ENCODE peak calls at places on chromosomes 3 and 15, in five cellular contexts. One of them, this sample, is unnamed. For H3K9me3, the result is how much of the 10 kb centered on the place peaks cover.

GRCh38 chr15:67080900-67081431 is 15.6 kb downstream of the SMAD3 start:
- DNase-seq in breast epithelium: no peak
- DNase-seq in cardiac muscle cell: peak
- DNase-seq in left lung: peak
- DNase-seq in CD4-positive, alpha-beta T cell: peak
- DNase-seq in this sample: no peak

GRCh38 chr3:160135850-160136249 is 89.4 kb upstream of the C3orf80 start:
- DNase-seq in CD4-positive, alpha-beta T cell: no peak
- DNase-seq in cardiac muscle cell: no peak
- DNase-seq in left lung: no peak
- DNase-seq in breast epithelium: no peak
- DNase-seq in this sample: no peak

GRCh38 chr3:115052906-115053305 is 94.2 kb downstream of the ZBTB20 start:
- DNase-seq in left lung: no peak
- DNase-seq in CD4-positive, alpha-beta T cell: no peak
- DNase-seq in cardiac muscle cell: peak
- DNase-seq in breast epithelium: no peak
- DNase-seq in this sample: no peak

GRCh38 chr15:64850778-64851502 is 9.2 kb downstream of the PLEKHO2 start:
- DNase-seq in breast epithelium: no peak
- DNase-seq in left lung: no peak
- DNase-seq in CD4-positive, alpha-beta T cell: no peak
- DNase-seq in cardiac muscle cell: no peak
- DNase-seq in this sample: no peak

GRCh38 chr3:53846134-53846850 is at the start of the genes CHDH and IL17RB:
- DNase-seq in CD4-positive, alpha-beta T cell: no peak
- DNase-seq in left lung: peak
- DNase-seq in cardiac muscle cell: no peak
- DNase-seq in breast epithelium: peak
- DNase-seq in this sample: peak

GRCh38 chr3:11291808-11292207 is 19.6 kb downstream of the ATG7 start:
- DNase-seq in cardiac muscle cell: no peak
- DNase-seq in left lung: no peak
- DNase-seq in CD4-positive, alpha-beta T cell: no peak
- DNase-seq in breast epithelium: no peak
- DNase-seq in this sample: no peak

GRCh38 chr3:139578783-139579182 is 39.2 kb upstream of the RBP1 start:
- DNase-seq in CD4-positive, alpha-beta T cell: no peak
- DNase-seq in left lung: no peak
- DNase-seq in cardiac muscle cell: no peak
- DNase-seq in breast epithelium: no peak
- DNase-seq in this sample: no peak

GRCh38 chr3:192816274-192816853 is 89.0 kb upstream of the FGF12 start:
- DNase-seq in cardiac muscle cell: peak
- DNase-seq in breast epithelium: no peak
- DNase-seq in left lung: no peak
- DNase-seq in CD4-positive, alpha-beta T cell: no peak
- DNase-seq in this sample: no peak

GRCh38 chr3:36444909-36445308 is 64.6 kb downstream of the STAC start:
- DNase-seq in cardiac muscle cell: peak
- DNase-seq in CD4-positive, alpha-beta T cell: no peak
- DNase-seq in left lung: no peak
- DNase-seq in breast epithelium: no peak
- DNase-seq in this sample: no peak

GRCh38 chr3:55620361-55621025 is 133.4 kb upstream of the WNT5A start:
- DNase-seq in left lung: no peak
- DNase-seq in cardiac muscle cell: no peak
- DNase-seq in breast epithelium: no peak
- DNase-seq in CD4-positive, alpha-beta T cell: no peak
- DNase-seq in this sample: no peak

GRCh38 chr15:69912116-69912515 is 185.6 kb downstream of the TLE3 start:
- DNase-seq in breast epithelium: no peak
- DNase-seq in left lung: no peak
- DNase-seq in cardiac muscle cell: no peak
- DNase-seq in CD4-positive, alpha-beta T cell: no peak
- DNase-seq in this sample: no peak

GRCh38 chr3:156817931-156818765 is 8.0 kb upstream of the LEKR1 start:
- DNase-seq in left lung: no peak
- DNase-seq in CD4-positive, alpha-beta T cell: no peak
- DNase-seq in cardiac muscle cell: no peak
- DNase-seq in breast epithelium: no peak
- DNase-seq in this sample: no peak

GRCh38 chr15:97976766-97977503 is 16.4 kb downstream of the ARRDC4 start:
- DNase-seq in left lung: no peak
- DNase-seq in cardiac muscle cell: no peak
- DNase-seq in breast epithelium: no peak
- DNase-seq in CD4-positive, alpha-beta T cell: no peak
- DNase-seq in this sample: no peak

GRCh38 chr3:49411550-49411967 is 217 bp downstream of the RHOA start:
- DNase-seq in breast epithelium: peak
- DNase-seq in left lung: peak
- DNase-seq in CD4-positive, alpha-beta T cell: peak
- DNase-seq in cardiac muscle cell: peak
- DNase-seq in this sample: peak

GRCh38 chr15:60605879-60606304 is 127.0 kb upstream of the ICE2 start:
- DNase-seq in CD4-positive, alpha-beta T cell: no peak
- DNase-seq in left lung: no peak
- DNase-seq in cardiac muscle cell: peak
- DNase-seq in breast epithelium: no peak
- DNase-seq in this sample: no peak

GRCh38 chr15:101168463-101168824 is 83.4 kb downstream of the CHSY1 start:
- DNase-seq in CD4-positive, alpha-beta T cell: no peak
- DNase-seq in cardiac muscle cell: peak
- DNase-seq in breast epithelium: no peak
- DNase-seq in left lung: no peak
- DNase-seq in this sample: no peak

GRCh38 chr3:166243511-166243910 is 406.3 kb upstream of the BCHE start:
- DNase-seq in CD4-positive, alpha-beta T cell: no peak
- DNase-seq in breast epithelium: no peak
- DNase-seq in left lung: no peak
- DNase-seq in cardiac muscle cell: no peak
- DNase-seq in this sample: no peak

GRCh38 chr15:57732526-57733331 is 26.2 kb downstream of the POLR2M start:
- DNase-seq in cardiac muscle cell: peak
- DNase-seq in left lung: no peak
- DNase-seq in breast epithelium: no peak
- DNase-seq in CD4-positive, alpha-beta T cell: peak
- DNase-seq in this sample: peak

GRCh38 chr3:197480320-197480719 is 75.4 kb downstream of the BDH1 start:
- DNase-seq in CD4-positive, alpha-beta T cell: no peak
- DNase-seq in left lung: no peak
- DNase-seq in cardiac muscle cell: no peak
- DNase-seq in breast epithelium: no peak
- DNase-seq in this sample: no peak

GRCh38 chr3:197475514-197475913 is 80.3 kb downstream of the BDH1 start:
- DNase-seq in breast epithelium: no peak
- DNase-seq in left lung: no peak
- DNase-seq in cardiac muscle cell: no peak
- DNase-seq in CD4-positive, alpha-beta T cell: no peak
- DNase-seq in this sample: no peak

GRCh38 chr3:197478746-197479668 is 76.8 kb downstream of the BDH1 start:
- DNase-seq in breast epithelium: peak
- DNase-seq in CD4-positive, alpha-beta T cell: no peak
- DNase-seq in left lung: no peak
- DNase-seq in cardiac muscle cell: no peak
- DNase-seq in this sample: no peak

GRCh38 chr3:197472151-197472550 is 83.6 kb downstream of the BDH1 start:
- DNase-seq in cardiac muscle cell: no peak
- DNase-seq in left lung: no peak
- DNase-seq in breast epithelium: no peak
- DNase-seq in CD4-positive, alpha-beta T cell: no peak
- DNase-seq in this sample: no peak

GRCh38 chr3:197476126-197476525 is 79.6 kb downstream of the BDH1 start:
- DNase-seq in CD4-positive, alpha-beta T cell: no peak
- DNase-seq in breast epithelium: no peak
- DNase-seq in cardiac muscle cell: no peak
- DNase-seq in left lung: no peak
- DNase-seq in this sample: no peak
- H3K9me3 ChIP-seq in CD4-positive, alpha-beta T cell: under half
- H3K9me3 ChIP-seq in breast epithelium: under half
- H3K9me3 ChIP-seq in cardiac muscle cell: under half
- H3K9me3 ChIP-seq in left lung: under half
- H3K9me3 ChIP-seq in this sample: under half

GRCh38 chr3:62374375-62374876 is 1.1 kb upstream of the FEZF2 start:
- DNase-seq in breast epithelium: no peak
- DNase-seq in left lung: no peak
- DNase-seq in cardiac muscle cell: no peak
- DNase-seq in CD4-positive, alpha-beta T cell: no peak
- DNase-seq in this sample: no peak

GRCh38 chr3:62378329-62378789 is 5.0 kb upstream of the FEZF2 start:
- DNase-seq in CD4-positive, alpha-beta T cell: no peak
- DNase-seq in left lung: no peak
- DNase-seq in cardiac muscle cell: no peak
- DNase-seq in breast epithelium: no peak
- DNase-seq in this sample: no peak

GRCh38 chr3:62376906-62377865 is 3.8 kb upstream of the FEZF2 start:
- DNase-seq in left lung: no peak
- DNase-seq in CD4-positive, alpha-beta T cell: no peak
- DNase-seq in cardiac muscle cell: no peak
- DNase-seq in breast epithelium: no peak
- DNase-seq in this sample: no peak

GRCh38 chr3:62375655-62376054 is 2.3 kb upstream of the FEZF2 start:
- DNase-seq in left lung: no peak
- DNase-seq in breast epithelium: no peak
- DNase-seq in cardiac muscle cell: no peak
- DNase-seq in CD4-positive, alpha-beta T cell: no peak
- DNase-seq in this sample: no peak

DNA sequence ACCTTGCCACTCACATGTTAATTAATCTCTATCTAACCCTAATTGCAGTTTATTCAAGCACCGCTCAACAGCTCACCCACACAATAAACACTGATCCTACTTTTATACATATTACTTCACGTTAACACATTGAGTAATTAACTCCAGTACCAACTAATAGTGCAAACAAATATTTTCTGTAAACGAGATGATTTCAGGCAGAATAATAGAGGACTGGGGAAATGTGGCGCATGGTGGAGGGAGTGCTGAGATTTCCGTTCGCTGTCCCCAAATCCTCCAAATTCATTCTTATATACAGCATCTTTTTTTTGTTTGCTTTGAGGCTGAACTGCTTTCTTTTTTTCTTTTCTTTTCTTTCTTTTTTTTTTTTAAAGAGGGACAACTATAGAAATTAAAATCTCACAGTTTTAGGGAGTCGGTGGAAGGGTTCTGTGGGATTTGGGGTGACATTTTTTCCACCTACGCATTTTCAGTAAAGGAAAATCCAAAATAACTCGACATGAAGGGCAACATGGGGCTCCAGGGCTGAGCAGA is 2.9 kb upstream of the FEZF2 start:
- DNase-seq in CD4-positive, alpha-beta T cell: no peak
- DNase-seq in cardiac muscle cell: no peak
- DNase-seq in breast epithelium: no peak
- DNase-seq in left lung: no peak
- DNase-seq in this sample: no peak
- H3K9me3 ChIP-seq in CD4-positive, alpha-beta T cell: under half
- H3K9me3 ChIP-seq in cardiac muscle cell: under half
- H3K9me3 ChIP-seq in breast epithelium: under half
- H3K9me3 ChIP-seq in left lung: under half
- H3K9me3 ChIP-seq in this sample: under half

GRCh38 chr3:164144824-164145223 is 933.5 kb downstream of the SI start:
- DNase-seq in left lung: no peak
- DNase-seq in cardiac muscle cell: no peak
- DNase-seq in breast epithelium: no peak
- DNase-seq in CD4-positive, alpha-beta T cell: no peak
- DNase-seq in this sample: no peak
- H3K9me3 ChIP-seq in left lung: half or more
- H3K9me3 ChIP-seq in cardiac muscle cell: under half
- H3K9me3 ChIP-seq in breast epithelium: under half
- H3K9me3 ChIP-seq in CD4-positive, alpha-beta T cell: under half
- H3K9me3 ChIP-seq in this sample: under half

GRCh38 chr3:43353393-43353792 is 67.1 kb downstream of the SNRK start:
- DNase-seq in cardiac muscle cell: no peak
- DNase-seq in CD4-positive, alpha-beta T cell: no peak
- DNase-seq in breast epithelium: no peak
- DNase-seq in left lung: no peak
- DNase-seq in this sample: no peak

GRCh38 chr3:43349759-43350158 is 63.4 kb downstream of the SNRK start:
- DNase-seq in left lung: no peak
- DNase-seq in CD4-positive, alpha-beta T cell: no peak
- DNase-seq in breast epithelium: no peak
- DNase-seq in cardiac muscle cell: no peak
- DNase-seq in this sample: no peak

GRCh38 chr3:43348852-43349574 is 62.7 kb downstream of the SNRK start:
- DNase-seq in breast epithelium: no peak
- DNase-seq in cardiac muscle cell: no peak
- DNase-seq in left lung: no peak
- DNase-seq in CD4-positive, alpha-beta T cell: no peak
- DNase-seq in this sample: no peak

DNA sequence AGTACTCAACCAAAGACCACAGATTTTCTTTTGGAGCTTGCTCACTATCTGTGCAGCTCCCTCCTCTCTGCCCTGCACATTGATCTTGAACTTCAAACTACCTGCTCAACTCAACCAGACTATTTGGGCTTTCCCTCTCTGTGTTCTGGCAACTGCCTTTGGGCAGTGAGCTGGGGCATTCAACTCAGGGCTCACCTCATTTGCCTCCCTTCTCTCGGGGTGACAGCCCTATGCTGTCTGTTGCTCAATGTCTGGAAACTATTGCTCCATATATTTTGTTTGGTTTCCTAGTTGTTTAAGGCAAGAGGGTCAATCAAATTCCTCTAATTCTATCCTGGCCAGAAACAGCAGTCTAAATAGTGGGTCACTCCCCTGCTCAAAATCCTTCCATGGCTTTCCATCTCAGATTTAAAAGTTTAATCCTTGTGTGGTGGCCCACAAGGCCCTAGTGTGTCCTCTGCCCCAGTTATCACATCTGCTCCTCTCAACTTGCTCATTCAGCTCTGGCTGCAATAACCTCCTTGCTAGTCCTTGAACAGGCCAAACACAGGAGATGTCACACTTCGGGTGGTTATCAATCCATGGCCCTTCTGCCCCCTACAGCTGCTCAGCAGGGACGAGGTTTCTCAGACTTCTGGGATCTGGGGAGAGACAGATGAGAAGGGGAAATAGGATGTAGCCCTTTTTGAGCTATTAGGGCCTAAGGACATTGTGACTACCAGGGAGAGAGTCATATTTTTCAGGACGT is 67.8 kb downstream of the SNRK start:
- DNase-seq in left lung: no peak
- DNase-seq in CD4-positive, alpha-beta T cell: no peak
- DNase-seq in cardiac muscle cell: no peak
- DNase-seq in breast epithelium: no peak
- DNase-seq in this sample: no peak
- H3K9me3 ChIP-seq in left lung: under half
- H3K9me3 ChIP-seq in CD4-positive, alpha-beta T cell: under half
- H3K9me3 ChIP-seq in cardiac muscle cell: under half
- H3K9me3 ChIP-seq in breast epithelium: under half
- H3K9me3 ChIP-seq in this sample: under half